ENCODE peak calls at places on chromosome 22, in four cellular contexts. F, S, U and T are unnamed samples.

GRCh38 chr22:32518848-32519247 is 44.2 kb downstream of the FBXO7 start:
- DNase-seq in F (no peak), S (peak), U (peak), T (no peak)

GRCh38 chr22:20131856-20132685 is 467 bp downstream of the ZDHHC8 start:
- DNase-seq in F (no peak), S (peak), U (no peak), T (no peak)

GRCh38 chr22:43007519-43008102 is 7.3 kb downstream of the PACSIN2 start:
- DNase-seq in F (peak), S (peak), U (no peak), T (no peak)

GRCh38 chr22:23054531-23055257 is 15.6 kb upstream of the GNAZ start:
- DNase-seq in F (no peak), S (no peak), U (no peak), T (no peak)

GRCh38 chr22:44584256-44584902 is 86.3 kb upstream of the RTL6 start:
- DNase-seq in F (no peak), S (no peak), U (no peak), T (no peak)

GRCh38 chr22:25358421-25359170 is 139.2 kb downstream of the CRYBB2 start:
- DNase-seq in F (no peak), S (no peak), U (no peak), T (no peak)

GRCh38 chr22:32411388-32411787 is 659 bp downstream of the RTCB start:
- DNase-seq in F (peak), S (peak), U (no peak), T (no peak)

GRCh38 chr22:24402460-24403192 is 24.8 kb upstream of the ADORA2A start:
- DNase-seq in F (peak), S (no peak), U (peak), T (no peak)

GRCh38 chr22:22728382-22728781 is 84.0 kb downstream of the GGTLC2 start:
- DNase-seq in F (no peak), S (no peak), U (no peak), T (no peak)

GRCh38 chr22:43823911-43824665 is 12.0 kb upstream of the EFCAB6 start:
- DNase-seq in F (no peak), S (no peak), U (no peak), T (peak)

GRCh38 chr22:20466659-20467379 is 28.8 kb downstream of the KLHL22 start:
- DNase-seq in F (no peak), S (no peak), U (no peak), T (no peak)

GRCh38 chr22:41564563-41564962 is 3.8 kb downstream of the CSDC2 start:
- DNase-seq in F (no peak), S (no peak), U (no peak), T (no peak)

GRCh38 chr22:17243524-17243923 is 24.3 kb upstream of the ADA2 start:
- DNase-seq in F (no peak), S (peak), U (peak), T (no peak)

GRCh38 chr22:24006914-24007214 is 1.6 kb upstream of the GSTT4 start:
- DNase-seq in F (no peak), S (no peak), U (no peak), T (no peak)

GRCh38 chr22:39900306-39901227 is at the start of gene GRAP2:
- DNase-seq in F (no peak), S (peak), U (no peak), T (no peak)

GRCh38 chr22:39904864-39905263 is 4.0 kb downstream of the GRAP2 start:
- DNase-seq in F (no peak), S (no peak), U (no peak), T (no peak)

GRCh38 chr22:39897841-39898240 is 3.0 kb upstream of the GRAP2 start:
- DNase-seq in F (no peak), S (no peak), U (no peak), T (no peak)

GRCh38 chr22:39898997-39899396 is 1.9 kb upstream of the GRAP2 start:
- DNase-seq in F (no peak), S (no peak), U (no peak), T (no peak)

GRCh38 chr22:39901519-39902146 is 749 bp downstream of the GRAP2 start:
- DNase-seq in F (no peak), S (no peak), U (no peak), T (no peak)
- TF ChIP-seq RNF2 in F (no peak), S (no peak), U (no peak), T (no peak)

GRCh38 chr22:38467438-38467903 is 425 bp upstream of the KDELR3 start:
- DNase-seq in F (no peak), S (peak), U (no peak), T (no peak)
- TF ChIP-seq CEBPB in F (no peak), S (no peak), U (no peak), T (no peak)

GRCh38 chr22:29765905-29766631 is 739 bp downstream of the ZMAT5 start:
- DNase-seq in F (peak), S (peak), U (no peak), T (no peak)
- TF ChIP-seq RNF2 in F (no peak), S (no peak), U (no peak), T (no peak)

GRCh38 chr22:49966716-49967332 is 6.3 kb downstream of the PIM3 start:
- DNase-seq in F (peak), S (peak), U (no peak), T (no peak)
- TF ChIP-seq CEBPB in F (peak), S (no peak), U (no peak), T (no peak)

GRCh38 chr22:49237279-49237678 is 590.4 kb downstream of the BRD1 start:
- DNase-seq in F (no peak), S (no peak), U (no peak), T (peak)
- TF ChIP-seq RNF2 in F (no peak), S (no peak), U (no peak), T (no peak)

GRCh38 chr22:35126993-35127392 is 61.0 kb downstream of the ISX start:
- DNase-seq in F (no peak), S (no peak), U (no peak), T (no peak)
- TF ChIP-seq CEBPB in F (no peak), S (no peak), U (no peak), T (no peak)

DNA sequence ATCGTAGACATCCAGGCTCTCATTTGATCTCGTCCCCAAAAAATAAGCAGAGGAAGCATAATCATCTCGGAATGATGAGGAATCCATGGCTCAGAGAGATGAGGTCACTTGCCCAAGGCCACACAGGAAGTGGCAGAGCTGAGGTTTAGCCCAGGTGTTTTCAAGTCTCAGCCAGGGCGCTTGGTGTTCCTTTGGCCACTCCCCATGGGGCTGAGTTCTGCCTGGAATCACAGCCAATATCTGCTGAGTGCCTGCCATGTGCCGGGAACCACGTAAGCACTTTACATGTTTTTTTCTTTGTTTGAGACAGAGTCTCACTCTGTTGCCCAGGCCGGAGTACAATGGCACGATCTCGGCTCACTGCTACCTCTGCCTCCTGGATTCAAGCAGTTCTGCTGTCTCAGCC is 29.5 kb upstream of the MYH9 start:
- DNase-seq in F (no peak), S (no peak), U (no peak), T (no peak)
- TF ChIP-seq RNF2 in F (no peak), S (no peak), U (no peak), T (no peak)

GRCh38 chr22:45878051-45878764 is 98.8 kb downstream of the WNT7B start:
- DNase-seq in F (no peak), S (no peak), U (no peak), T (peak)

GRCh38 chr22:45878901-45879551 is 97.9 kb downstream of the WNT7B start:
- DNase-seq in F (no peak), S (no peak), U (no peak), T (peak)

GRCh38 chr22:45877036-45877380 is 100.0 kb downstream of the WNT7B start:
- DNase-seq in F (no peak), S (no peak), U (no peak), T (no peak)

GRCh38 chr22:45877651-45878050 is 99.3 kb downstream of the WNT7B start:
- DNase-seq in F (no peak), S (no peak), U (no peak), T (peak)

GRCh38 chr22:45876136-45877035 is 100.6 kb downstream of the WNT7B start:
- DNase-seq in F (no peak), S (no peak), U (no peak), T (no peak)
- TF ChIP-seq CEBPB in F (no peak), S (no peak), U (no peak), T (no peak)

DNA sequence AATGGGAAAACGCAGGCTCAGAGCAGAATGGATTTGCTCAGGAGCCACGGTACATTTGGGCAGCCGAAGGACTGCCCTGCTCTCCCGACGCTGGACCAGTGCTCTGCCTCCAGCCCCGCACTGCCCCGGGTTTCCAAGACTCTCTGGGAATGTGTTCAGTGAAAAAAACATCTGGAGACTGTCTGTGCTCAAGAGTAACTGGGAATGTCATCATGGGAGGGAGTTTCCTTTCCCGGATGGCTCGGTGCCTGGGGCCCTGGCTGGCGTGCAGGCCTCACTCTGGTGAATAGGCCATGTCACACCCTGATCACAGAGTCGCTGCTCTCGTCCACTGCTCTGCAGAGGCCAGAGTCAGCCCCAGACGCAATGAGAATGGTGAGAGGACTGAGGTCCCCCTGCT is 9.8 kb upstream of the APOL6 start:
- DNase-seq in F (no peak), S (no peak), U (no peak), T (no peak)
- TF ChIP-seq RNF2 in F (no peak), S (no peak), U (no peak), T (no peak)

GRCh38 chr22:37849089-37849751 is at the start of gene EIF3L:
- DNase-seq in F (peak), S (peak), U (peak), T (peak)

GRCh38 chr22:37850801-37851200 is 1.6 kb downstream of the EIF3L start:
- DNase-seq in F (no peak), S (no peak), U (no peak), T (no peak)

GRCh38 chr22:37844904-37845334 is 785 bp upstream of the ANKRD54 start:
- DNase-seq in F (no peak), S (no peak), U (no peak), T (no peak)

GRCh38 chr22:37846433-37846832 is 2.3 kb upstream of the ANKRD54 start:
- DNase-seq in F (no peak), S (no peak), U (no peak), T (no peak)

DNA sequence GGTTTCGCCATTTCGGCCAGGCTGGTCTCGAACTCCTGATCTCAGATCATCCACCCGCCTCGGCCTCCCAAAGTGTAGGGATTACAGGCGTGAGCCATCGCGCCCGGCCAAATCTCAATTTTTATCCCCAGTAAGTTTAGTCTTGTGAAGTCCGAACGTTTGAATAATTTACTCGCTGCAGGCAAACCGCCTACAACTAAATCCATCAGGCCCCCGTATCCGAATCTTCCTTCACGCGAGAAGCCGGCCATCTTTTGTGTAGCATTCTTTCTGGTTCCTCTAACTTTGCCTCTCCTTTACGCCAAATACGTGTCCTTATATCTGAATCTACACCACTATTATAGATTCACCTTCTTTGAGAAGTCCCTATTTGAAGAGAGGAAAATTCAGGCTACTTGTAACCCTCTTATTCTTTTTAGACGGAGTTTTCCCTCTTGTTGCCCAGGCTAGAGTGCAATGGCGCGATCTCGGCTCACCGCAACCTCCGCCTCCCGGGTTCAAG is 581 bp upstream of the EIF3L start:
- DNase-seq in F (peak), S (peak), U (peak), T (no peak)
- TF ChIP-seq CEBPB in F (no peak), S (peak), U (no peak), T (no peak)